ENCODE peak calls at places on chromosomes 1 and 21, in seven cellular contexts. One of them, this sample, is unnamed.

GRCh38 chr1:70490153-70490552 is 79.1 kb downstream of the CTH start:
- DNase-seq in HCT116: no peak
- DNase-seq in K562: no peak
- DNase-seq in HepG2: no peak
- DNase-seq in H1: no peak
- DNase-seq in GM12878: no peak
- DNase-seq in SK-N-SH: no peak
- DNase-seq in this sample: no peak

GRCh38 chr1:54980528-54981241 is at the start of gene TMEM61:
- DNase-seq in HCT116: no peak
- DNase-seq in K562: no peak
- DNase-seq in HepG2: no peak
- DNase-seq in H1: no peak
- DNase-seq in GM12878: no peak
- DNase-seq in SK-N-SH: peak
- DNase-seq in this sample: no peak

GRCh38 chr1:39250460-39251240 is 46.2 kb downstream of the MACF1 start:
- DNase-seq in HCT116: no peak
- DNase-seq in K562: no peak
- DNase-seq in HepG2: no peak
- DNase-seq in H1: no peak
- DNase-seq in GM12878: no peak
- DNase-seq in SK-N-SH: no peak
- DNase-seq in this sample: no peak

GRCh38 chr1:20279507-20279906 is 11.2 kb upstream of the VWA5B1 start:
- DNase-seq in HCT116: no peak
- DNase-seq in K562: no peak
- DNase-seq in HepG2: no peak
- DNase-seq in H1: no peak
- DNase-seq in GM12878: no peak
- DNase-seq in SK-N-SH: no peak
- DNase-seq in this sample: no peak

GRCh38 chr1:20100632-20101355 is 18.5 kb downstream of the PLA2G2D start:
- DNase-seq in HCT116: peak
- DNase-seq in K562: peak
- DNase-seq in HepG2: peak
- DNase-seq in H1: peak
- DNase-seq in GM12878: no peak
- DNase-seq in SK-N-SH: peak
- DNase-seq in this sample: no peak

GRCh38 chr1:116262995-116263385 is 110.1 kb upstream of the ATP1A1 start:
- DNase-seq in HCT116: no peak
- DNase-seq in K562: no peak
- DNase-seq in HepG2: no peak
- DNase-seq in H1: no peak
- DNase-seq in GM12878: no peak
- DNase-seq in SK-N-SH: no peak
- DNase-seq in this sample: peak

GRCh38 chr1:190475394-190476250 is 2.0 kb downstream of the BRINP3 start:
- DNase-seq in HCT116: no peak
- DNase-seq in K562: no peak
- DNase-seq in HepG2: no peak
- DNase-seq in H1: no peak
- DNase-seq in GM12878: no peak
- DNase-seq in SK-N-SH: no peak
- DNase-seq in this sample: no peak

GRCh38 chr1:42946120-42947009 is 12.3 kb downstream of the SLC2A1 start:
- DNase-seq in HCT116: no peak
- DNase-seq in K562: no peak
- DNase-seq in HepG2: no peak
- DNase-seq in H1: no peak
- DNase-seq in GM12878: no peak
- DNase-seq in SK-N-SH: no peak
- DNase-seq in this sample: no peak

GRCh38 chr1:2271841-2272655 is 43.9 kb downstream of the SKI start:
- DNase-seq in HCT116: no peak
- DNase-seq in K562: peak
- DNase-seq in HepG2: no peak
- DNase-seq in H1: no peak
- DNase-seq in GM12878: no peak
- DNase-seq in SK-N-SH: no peak
- DNase-seq in this sample: no peak

GRCh38 chr21:43740497-43741156 is 21.7 kb downstream of the PDXK start:
- DNase-seq in HCT116: no peak
- DNase-seq in K562: no peak
- DNase-seq in HepG2: no peak
- DNase-seq in H1: peak
- DNase-seq in GM12878: no peak
- DNase-seq in SK-N-SH: peak
- DNase-seq in this sample: peak

GRCh38 chr1:202155478-202156021 is 4.9 kb downstream of the PTPN7 start:
- DNase-seq in HCT116: no peak
- DNase-seq in K562: no peak
- DNase-seq in HepG2: no peak
- DNase-seq in H1: no peak
- DNase-seq in GM12878: no peak
- DNase-seq in SK-N-SH: peak
- DNase-seq in this sample: no peak

GRCh38 chr1:2635271-2636010 is 2.6 kb upstream of the MMEL1 start:
- DNase-seq in HCT116: no peak
- DNase-seq in K562: no peak
- DNase-seq in HepG2: no peak
- DNase-seq in H1: no peak
- DNase-seq in GM12878: no peak
- DNase-seq in SK-N-SH: no peak
- DNase-seq in this sample: no peak

GRCh38 chr1:244897476-244898254 is 33.3 kb upstream of the HNRNPU start:
- DNase-seq in HCT116: no peak
- DNase-seq in K562: no peak
- DNase-seq in HepG2: no peak
- DNase-seq in H1: no peak
- DNase-seq in GM12878: no peak
- DNase-seq in SK-N-SH: no peak
- DNase-seq in this sample: no peak

GRCh38 chr21:45869121-45870007 is 112.2 kb upstream of the COL6A1 start:
- DNase-seq in HCT116: no peak
- DNase-seq in K562: no peak
- DNase-seq in HepG2: no peak
- DNase-seq in H1: no peak
- DNase-seq in GM12878: no peak
- DNase-seq in SK-N-SH: no peak
- DNase-seq in this sample: no peak

GRCh38 chr21:45872471-45872870 is 109.1 kb upstream of the COL6A1 start:
- DNase-seq in HCT116: no peak
- DNase-seq in K562: no peak
- DNase-seq in HepG2: no peak
- DNase-seq in H1: no peak
- DNase-seq in GM12878: no peak
- DNase-seq in SK-N-SH: no peak
- DNase-seq in this sample: no peak

GRCh38 chr21:45871616-45872236 is 109.8 kb upstream of the COL6A1 start:
- DNase-seq in HCT116: no peak
- DNase-seq in K562: no peak
- DNase-seq in HepG2: peak
- DNase-seq in H1: no peak
- DNase-seq in GM12878: no peak
- DNase-seq in SK-N-SH: no peak
- DNase-seq in this sample: no peak

GRCh38 chr21:45870421-45870820 is 111.1 kb upstream of the COL6A1 start:
- DNase-seq in HCT116: no peak
- DNase-seq in K562: no peak
- DNase-seq in HepG2: no peak
- DNase-seq in H1: no peak
- DNase-seq in GM12878: no peak
- DNase-seq in SK-N-SH: no peak
- DNase-seq in this sample: no peak

DNA sequence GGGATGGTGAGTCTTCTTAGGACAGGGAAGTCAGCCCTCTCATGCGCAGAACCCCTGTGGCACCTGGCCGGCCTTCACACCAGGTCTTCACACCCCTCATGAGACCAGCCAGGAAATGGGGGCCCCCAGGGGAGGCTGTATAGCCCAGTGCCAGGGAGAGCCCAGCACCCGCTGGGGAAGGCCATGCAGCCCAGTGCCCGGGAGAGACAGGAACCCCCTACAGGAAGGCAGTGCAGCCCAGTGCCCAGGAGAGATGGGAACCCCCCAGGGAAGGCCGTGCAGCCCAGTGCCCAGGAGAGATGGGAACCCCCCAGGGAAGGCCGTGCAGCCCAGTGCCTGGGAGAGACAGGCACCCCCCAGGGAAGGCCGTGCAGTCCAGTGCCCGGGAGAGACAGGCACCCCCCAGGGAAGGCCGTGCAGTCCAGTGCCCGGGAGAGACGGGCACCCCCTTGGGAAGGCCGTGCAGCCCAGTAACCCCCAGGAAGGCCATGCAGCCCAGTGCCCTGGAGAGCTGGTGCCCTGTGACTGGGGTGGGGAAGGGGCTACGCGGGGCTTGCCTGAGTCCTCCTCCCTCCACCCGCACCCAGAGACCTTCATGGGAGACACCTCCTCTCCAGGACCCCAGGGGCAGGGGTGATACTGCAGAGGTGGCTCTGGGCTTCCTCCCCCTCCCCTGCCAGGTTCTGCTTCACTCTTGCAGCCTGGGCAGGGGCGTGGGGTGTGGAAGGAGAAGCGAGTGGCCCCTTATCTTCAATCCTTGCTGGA is 110.5 kb upstream of the COL6A1 start:
- DNase-seq in HCT116: no peak
- DNase-seq in K562: no peak
- DNase-seq in HepG2: no peak
- DNase-seq in H1: no peak
- DNase-seq in GM12878: no peak
- DNase-seq in SK-N-SH: no peak
- DNase-seq in this sample: no peak
- TF ChIP-seq YY1 in HCT116: no peak
- TF ChIP-seq YY1 in K562: no peak
- TF ChIP-seq YY1 in HepG2: no peak
- TF ChIP-seq YY1 in H1: no peak
- TF ChIP-seq YY1 in GM12878: no peak
- TF ChIP-seq YY1 in SK-N-SH: no peak
- TF ChIP-seq YY1 in this sample: no peak

GRCh38 chr1:226002667-226003501 is 3.7 kb upstream of the SDE2 start:
- DNase-seq in HCT116: peak
- DNase-seq in K562: peak
- DNase-seq in HepG2: no peak
- DNase-seq in H1: peak
- DNase-seq in GM12878: no peak
- DNase-seq in SK-N-SH: peak
- DNase-seq in this sample: peak
- TF ChIP-seq YY1 in HCT116: no peak
- TF ChIP-seq YY1 in K562: no peak
- TF ChIP-seq YY1 in HepG2: no peak
- TF ChIP-seq YY1 in H1: peak
- TF ChIP-seq YY1 in GM12878: no peak
- TF ChIP-seq YY1 in SK-N-SH: no peak
- TF ChIP-seq YY1 in this sample: no peak

GRCh38 chr1:114035304-114035700 is 56.0 kb downstream of the OLFML3 start:
- DNase-seq in HCT116: no peak
- DNase-seq in K562: no peak
- DNase-seq in HepG2: no peak
- DNase-seq in H1: no peak
- DNase-seq in GM12878: no peak
- DNase-seq in SK-N-SH: no peak
- DNase-seq in this sample: no peak

GRCh38 chr1:114034561-114035303 is 55.5 kb downstream of the OLFML3 start:
- DNase-seq in HCT116: no peak
- DNase-seq in K562: no peak
- DNase-seq in HepG2: no peak
- DNase-seq in H1: no peak
- DNase-seq in GM12878: no peak
- DNase-seq in SK-N-SH: no peak
- DNase-seq in this sample: no peak

GRCh38 chr1:114040273-114041043 is 61.2 kb downstream of the OLFML3 start:
- DNase-seq in HCT116: no peak
- DNase-seq in K562: no peak
- DNase-seq in HepG2: no peak
- DNase-seq in H1: no peak
- DNase-seq in GM12878: no peak
- DNase-seq in SK-N-SH: no peak
- DNase-seq in this sample: no peak

GRCh38 chr1:114037503-114037890 is 58.2 kb downstream of the OLFML3 start:
- DNase-seq in HCT116: no peak
- DNase-seq in K562: no peak
- DNase-seq in HepG2: no peak
- DNase-seq in H1: no peak
- DNase-seq in GM12878: no peak
- DNase-seq in SK-N-SH: no peak
- DNase-seq in this sample: no peak

GRCh38 chr1:114037952-114038867 is 58.9 kb downstream of the OLFML3 start:
- DNase-seq in HCT116: no peak
- DNase-seq in K562: no peak
- DNase-seq in HepG2: no peak
- DNase-seq in H1: no peak
- DNase-seq in GM12878: no peak
- DNase-seq in SK-N-SH: no peak
- DNase-seq in this sample: peak
- TF ChIP-seq YY1 in HCT116: no peak
- TF ChIP-seq YY1 in K562: no peak
- TF ChIP-seq YY1 in HepG2: no peak
- TF ChIP-seq YY1 in H1: no peak
- TF ChIP-seq YY1 in GM12878: no peak
- TF ChIP-seq YY1 in SK-N-SH: no peak
- TF ChIP-seq YY1 in this sample: no peak

GRCh38 chr21:37427221-37427620 is 60.6 kb downstream of the DYRK1A start:
- DNase-seq in HCT116: no peak
- DNase-seq in K562: no peak
- DNase-seq in HepG2: no peak
- DNase-seq in H1: no peak
- DNase-seq in GM12878: no peak
- DNase-seq in SK-N-SH: no peak
- DNase-seq in this sample: no peak

GRCh38 chr21:37430184-37430821 is 63.7 kb downstream of the DYRK1A start:
- DNase-seq in HCT116: no peak
- DNase-seq in K562: no peak
- DNase-seq in HepG2: peak
- DNase-seq in H1: no peak
- DNase-seq in GM12878: no peak
- DNase-seq in SK-N-SH: no peak
- DNase-seq in this sample: no peak

GRCh38 chr21:37425684-37426083 is 59.1 kb downstream of the DYRK1A start:
- DNase-seq in HCT116: no peak
- DNase-seq in K562: peak
- DNase-seq in HepG2: no peak
- DNase-seq in H1: no peak
- DNase-seq in GM12878: no peak
- DNase-seq in SK-N-SH: no peak
- DNase-seq in this sample: no peak

GRCh38 chr21:37431243-37431642 is 64.7 kb downstream of the DYRK1A start:
- DNase-seq in HCT116: no peak
- DNase-seq in K562: no peak
- DNase-seq in HepG2: no peak
- DNase-seq in H1: no peak
- DNase-seq in GM12878: no peak
- DNase-seq in SK-N-SH: no peak
- DNase-seq in this sample: no peak

DNA sequence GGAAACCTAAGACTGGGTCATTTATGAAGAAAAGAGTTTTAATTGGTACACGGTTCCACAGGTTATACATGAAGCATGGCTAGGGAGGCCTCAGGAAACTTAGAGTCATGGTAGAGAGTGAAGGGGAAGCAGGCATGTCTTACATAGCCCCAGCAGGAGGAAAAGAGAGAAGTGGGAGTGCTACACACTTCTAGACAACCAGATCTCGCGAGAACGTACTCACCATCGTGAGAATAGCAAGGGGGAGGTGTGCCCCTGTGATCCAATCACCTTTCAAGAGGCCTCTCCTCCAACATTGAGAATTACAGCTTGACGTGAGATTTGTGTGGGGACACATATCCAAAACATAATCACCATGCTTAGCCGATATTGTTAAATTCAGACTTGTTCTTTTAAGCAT is 62.8 kb downstream of the DYRK1A start:
- DNase-seq in HCT116: no peak
- DNase-seq in K562: no peak
- DNase-seq in HepG2: no peak
- DNase-seq in H1: no peak
- DNase-seq in GM12878: no peak
- DNase-seq in SK-N-SH: no peak
- DNase-seq in this sample: no peak
- TF ChIP-seq YY1 in HCT116: no peak
- TF ChIP-seq YY1 in K562: no peak
- TF ChIP-seq YY1 in HepG2: no peak
- TF ChIP-seq YY1 in H1: no peak
- TF ChIP-seq YY1 in GM12878: no peak
- TF ChIP-seq YY1 in SK-N-SH: no peak
- TF ChIP-seq YY1 in this sample: no peak

This sample was measured in NT2/D1.